ENCODE peak calls at places on chromosomes 5 and 9, in ten cellular contexts. One of them, this sample, is unnamed.

GRCh38 chr5:82662340-82662739 is 384.2 kb upstream of the RPS23 start:
- DNase-seq in NCI-H2081: no peak
- DNase-seq in M059J: no peak
- DNase-seq in activated naive CD8-positive, alpha-beta T cell treated with anti-CD3 and anti-CD28 coated beads, Interleukin-2, amount 50 U/mL, for 24 hours: no peak
- DNase-seq in activated CD4-positive, alpha-beta memory T cell treated with anti-CD3 and anti-CD28 coated beads for 36 hours: no peak
- DNase-seq in T-cell: no peak
- DNase-seq in stimulated activated CD8-positive, alpha-beta memory T cell treated with anti-CD3 and anti-CD28 coated beads, Interleukin-15, amount 100 ng/mL, for 24 hours: no peak
- DNase-seq in T-helper 17 cell: no peak
- DNase-seq in activated CD4-positive, alpha-beta T cell treated with anti-CD3 and anti-CD28 coated beads, Interleukin-2, amount 50 U/mL, for 1 hour: no peak
- DNase-seq in Right ventricle myocardium superior: no peak
- DNase-seq in this sample: no peak

GRCh38 chr9:13939129-13939528 is 374.8 kb downstream of the NFIB start:
- DNase-seq in NCI-H2081: peak; percentile 58
- DNase-seq in M059J: peak; percentile 75
- DNase-seq in activated naive CD8-positive, alpha-beta T cell treated with anti-CD3 and anti-CD28 coated beads, Interleukin-2, amount 50 U/mL, for 24 hours: no peak
- DNase-seq in activated CD4-positive, alpha-beta memory T cell treated with anti-CD3 and anti-CD28 coated beads for 36 hours: no peak
- DNase-seq in T-cell: no peak
- DNase-seq in stimulated activated CD8-positive, alpha-beta memory T cell treated with anti-CD3 and anti-CD28 coated beads, Interleukin-15, amount 100 ng/mL, for 24 hours: no peak
- DNase-seq in T-helper 17 cell: no peak
- DNase-seq in activated CD4-positive, alpha-beta T cell treated with anti-CD3 and anti-CD28 coated beads, Interleukin-2, amount 50 U/mL, for 1 hour: no peak
- DNase-seq in Right ventricle myocardium superior: no peak
- DNase-seq in this sample: no peak

GRCh38 chr9:128946945-128947422 is 419 bp downstream of the DOLK start:
- DNase-seq in NCI-H2081: peak; percentile 17
- DNase-seq in M059J: peak; percentile 42
- DNase-seq in activated naive CD8-positive, alpha-beta T cell treated with anti-CD3 and anti-CD28 coated beads, Interleukin-2, amount 50 U/mL, for 24 hours: no peak
- DNase-seq in activated CD4-positive, alpha-beta memory T cell treated with anti-CD3 and anti-CD28 coated beads for 36 hours: no peak
- DNase-seq in T-cell: no peak
- DNase-seq in stimulated activated CD8-positive, alpha-beta memory T cell treated with anti-CD3 and anti-CD28 coated beads, Interleukin-15, amount 100 ng/mL, for 24 hours: no peak
- DNase-seq in T-helper 17 cell: no peak
- DNase-seq in activated CD4-positive, alpha-beta T cell treated with anti-CD3 and anti-CD28 coated beads, Interleukin-2, amount 50 U/mL, for 1 hour: no peak
- DNase-seq in Right ventricle myocardium superior: no peak
- DNase-seq in this sample: peak; percentile 3

GRCh38 chr9:91186311-91187101 is 175.2 kb downstream of the AUH start:
- DNase-seq in NCI-H2081: no peak
- DNase-seq in M059J: peak; percentile 90
- DNase-seq in activated naive CD8-positive, alpha-beta T cell treated with anti-CD3 and anti-CD28 coated beads, Interleukin-2, amount 50 U/mL, for 24 hours: no peak
- DNase-seq in activated CD4-positive, alpha-beta memory T cell treated with anti-CD3 and anti-CD28 coated beads for 36 hours: peak; percentile 59
- DNase-seq in T-cell: no peak
- DNase-seq in stimulated activated CD8-positive, alpha-beta memory T cell treated with anti-CD3 and anti-CD28 coated beads, Interleukin-15, amount 100 ng/mL, for 24 hours: no peak
- DNase-seq in T-helper 17 cell: no peak
- DNase-seq in activated CD4-positive, alpha-beta T cell treated with anti-CD3 and anti-CD28 coated beads, Interleukin-2, amount 50 U/mL, for 1 hour: no peak
- DNase-seq in Right ventricle myocardium superior: no peak
- DNase-seq in this sample: no peak

GRCh38 chr9:13279284-13280162 is at the start of gene MPDZ:
- DNase-seq in NCI-H2081: peak; percentile 86
- DNase-seq in M059J: peak; percentile 60
- DNase-seq in activated naive CD8-positive, alpha-beta T cell treated with anti-CD3 and anti-CD28 coated beads, Interleukin-2, amount 50 U/mL, for 24 hours: no peak
- DNase-seq in activated CD4-positive, alpha-beta memory T cell treated with anti-CD3 and anti-CD28 coated beads for 36 hours: no peak
- DNase-seq in T-cell: no peak
- DNase-seq in stimulated activated CD8-positive, alpha-beta memory T cell treated with anti-CD3 and anti-CD28 coated beads, Interleukin-15, amount 100 ng/mL, for 24 hours: no peak
- DNase-seq in T-helper 17 cell: no peak
- DNase-seq in activated CD4-positive, alpha-beta T cell treated with anti-CD3 and anti-CD28 coated beads, Interleukin-2, amount 50 U/mL, for 1 hour: no peak
- DNase-seq in Right ventricle myocardium superior: peak; percentile 82
- DNase-seq in this sample: peak; percentile 54

GRCh38 chr9:72906810-72907209 is 46.0 kb downstream of the ALDH1A1 start:
- DNase-seq in NCI-H2081: no peak
- DNase-seq in M059J: no peak
- DNase-seq in activated naive CD8-positive, alpha-beta T cell treated with anti-CD3 and anti-CD28 coated beads, Interleukin-2, amount 50 U/mL, for 24 hours: no peak
- DNase-seq in activated CD4-positive, alpha-beta memory T cell treated with anti-CD3 and anti-CD28 coated beads for 36 hours: no peak
- DNase-seq in T-cell: no peak
- DNase-seq in stimulated activated CD8-positive, alpha-beta memory T cell treated with anti-CD3 and anti-CD28 coated beads, Interleukin-15, amount 100 ng/mL, for 24 hours: no peak
- DNase-seq in T-helper 17 cell: no peak
- DNase-seq in activated CD4-positive, alpha-beta T cell treated with anti-CD3 and anti-CD28 coated beads, Interleukin-2, amount 50 U/mL, for 1 hour: no peak
- DNase-seq in Right ventricle myocardium superior: no peak
- DNase-seq in this sample: no peak

GRCh38 chr5:43609752-43610151 is 6.8 kb downstream of the NNT start:
- DNase-seq in NCI-H2081: peak; percentile 14
- DNase-seq in M059J: peak; percentile 11
- DNase-seq in activated naive CD8-positive, alpha-beta T cell treated with anti-CD3 and anti-CD28 coated beads, Interleukin-2, amount 50 U/mL, for 24 hours: no peak
- DNase-seq in activated CD4-positive, alpha-beta memory T cell treated with anti-CD3 and anti-CD28 coated beads for 36 hours: no peak
- DNase-seq in T-cell: no peak
- DNase-seq in stimulated activated CD8-positive, alpha-beta memory T cell treated with anti-CD3 and anti-CD28 coated beads, Interleukin-15, amount 100 ng/mL, for 24 hours: no peak
- DNase-seq in T-helper 17 cell: no peak
- DNase-seq in activated CD4-positive, alpha-beta T cell treated with anti-CD3 and anti-CD28 coated beads, Interleukin-2, amount 50 U/mL, for 1 hour: no peak
- DNase-seq in Right ventricle myocardium superior: no peak
- DNase-seq in this sample: no peak

GRCh38 chr9:95193067-95193466 is 124.4 kb downstream of the FANCC start:
- DNase-seq in NCI-H2081: no peak
- DNase-seq in M059J: no peak
- DNase-seq in activated naive CD8-positive, alpha-beta T cell treated with anti-CD3 and anti-CD28 coated beads, Interleukin-2, amount 50 U/mL, for 24 hours: no peak
- DNase-seq in activated CD4-positive, alpha-beta memory T cell treated with anti-CD3 and anti-CD28 coated beads for 36 hours: no peak
- DNase-seq in T-cell: no peak
- DNase-seq in stimulated activated CD8-positive, alpha-beta memory T cell treated with anti-CD3 and anti-CD28 coated beads, Interleukin-15, amount 100 ng/mL, for 24 hours: no peak
- DNase-seq in T-helper 17 cell: no peak
- DNase-seq in activated CD4-positive, alpha-beta T cell treated with anti-CD3 and anti-CD28 coated beads, Interleukin-2, amount 50 U/mL, for 1 hour: no peak
- DNase-seq in Right ventricle myocardium superior: no peak
- DNase-seq in this sample: no peak

GRCh38 chr5:6269925-6270324 is 108.4 kb downstream of the MED10 start:
- DNase-seq in NCI-H2081: no peak
- DNase-seq in M059J: no peak
- DNase-seq in activated naive CD8-positive, alpha-beta T cell treated with anti-CD3 and anti-CD28 coated beads, Interleukin-2, amount 50 U/mL, for 24 hours: no peak
- DNase-seq in activated CD4-positive, alpha-beta memory T cell treated with anti-CD3 and anti-CD28 coated beads for 36 hours: no peak
- DNase-seq in T-cell: no peak
- DNase-seq in stimulated activated CD8-positive, alpha-beta memory T cell treated with anti-CD3 and anti-CD28 coated beads, Interleukin-15, amount 100 ng/mL, for 24 hours: no peak
- DNase-seq in T-helper 17 cell: no peak
- DNase-seq in activated CD4-positive, alpha-beta T cell treated with anti-CD3 and anti-CD28 coated beads, Interleukin-2, amount 50 U/mL, for 1 hour: no peak
- DNase-seq in Right ventricle myocardium superior: no peak
- DNase-seq in this sample: no peak

GRCh38 chr5:175466700-175467318 is 11.6 kb upstream of the SFXN1 start:
- DNase-seq in NCI-H2081: no peak
- DNase-seq in M059J: no peak
- DNase-seq in activated naive CD8-positive, alpha-beta T cell treated with anti-CD3 and anti-CD28 coated beads, Interleukin-2, amount 50 U/mL, for 24 hours: no peak
- DNase-seq in activated CD4-positive, alpha-beta memory T cell treated with anti-CD3 and anti-CD28 coated beads for 36 hours: no peak
- DNase-seq in T-cell: no peak
- DNase-seq in stimulated activated CD8-positive, alpha-beta memory T cell treated with anti-CD3 and anti-CD28 coated beads, Interleukin-15, amount 100 ng/mL, for 24 hours: no peak
- DNase-seq in T-helper 17 cell: no peak
- DNase-seq in activated CD4-positive, alpha-beta T cell treated with anti-CD3 and anti-CD28 coated beads, Interleukin-2, amount 50 U/mL, for 1 hour: no peak
- DNase-seq in Right ventricle myocardium superior: peak; percentile 69
- DNase-seq in this sample: no peak

GRCh38 chr5:168770996-168771395 is 191.8 kb upstream of the PANK3 start:
- DNase-seq in NCI-H2081: no peak
- DNase-seq in M059J: no peak
- DNase-seq in activated naive CD8-positive, alpha-beta T cell treated with anti-CD3 and anti-CD28 coated beads, Interleukin-2, amount 50 U/mL, for 24 hours: no peak
- DNase-seq in activated CD4-positive, alpha-beta memory T cell treated with anti-CD3 and anti-CD28 coated beads for 36 hours: no peak
- DNase-seq in T-cell: no peak
- DNase-seq in stimulated activated CD8-positive, alpha-beta memory T cell treated with anti-CD3 and anti-CD28 coated beads, Interleukin-15, amount 100 ng/mL, for 24 hours: no peak
- DNase-seq in T-helper 17 cell: no peak
- DNase-seq in activated CD4-positive, alpha-beta T cell treated with anti-CD3 and anti-CD28 coated beads, Interleukin-2, amount 50 U/mL, for 1 hour: no peak
- DNase-seq in Right ventricle myocardium superior: no peak
- DNase-seq in this sample: no peak

GRCh38 chr5:169745441-169746146 is 108.5 kb downstream of the DOCK2 start:
- DNase-seq in NCI-H2081: no peak
- DNase-seq in M059J: peak; percentile 92
- DNase-seq in activated naive CD8-positive, alpha-beta T cell treated with anti-CD3 and anti-CD28 coated beads, Interleukin-2, amount 50 U/mL, for 24 hours: no peak
- DNase-seq in activated CD4-positive, alpha-beta memory T cell treated with anti-CD3 and anti-CD28 coated beads for 36 hours: no peak
- DNase-seq in T-cell: no peak
- DNase-seq in stimulated activated CD8-positive, alpha-beta memory T cell treated with anti-CD3 and anti-CD28 coated beads, Interleukin-15, amount 100 ng/mL, for 24 hours: no peak
- DNase-seq in T-helper 17 cell: no peak
- DNase-seq in activated CD4-positive, alpha-beta T cell treated with anti-CD3 and anti-CD28 coated beads, Interleukin-2, amount 50 U/mL, for 1 hour: no peak
- DNase-seq in Right ventricle myocardium superior: no peak
- DNase-seq in this sample: no peak

GRCh38 chr9:86413966-86414880 is 60.0 kb upstream of the TUT7 start:
- DNase-seq in NCI-H2081: peak; percentile 24
- DNase-seq in M059J: peak; percentile 52
- DNase-seq in activated naive CD8-positive, alpha-beta T cell treated with anti-CD3 and anti-CD28 coated beads, Interleukin-2, amount 50 U/mL, for 24 hours: no peak
- DNase-seq in activated CD4-positive, alpha-beta memory T cell treated with anti-CD3 and anti-CD28 coated beads for 36 hours: no peak
- DNase-seq in T-cell: no peak
- DNase-seq in stimulated activated CD8-positive, alpha-beta memory T cell treated with anti-CD3 and anti-CD28 coated beads, Interleukin-15, amount 100 ng/mL, for 24 hours: no peak
- DNase-seq in T-helper 17 cell: no peak
- DNase-seq in activated CD4-positive, alpha-beta T cell treated with anti-CD3 and anti-CD28 coated beads, Interleukin-2, amount 50 U/mL, for 1 hour: no peak
- DNase-seq in Right ventricle myocardium superior: no peak
- DNase-seq in this sample: no peak

GRCh38 chr9:137316012-137316981 is 14.2 kb upstream of the NRARP start:
- DNase-seq in NCI-H2081: no peak
- DNase-seq in M059J: no peak
- DNase-seq in activated naive CD8-positive, alpha-beta T cell treated with anti-CD3 and anti-CD28 coated beads, Interleukin-2, amount 50 U/mL, for 24 hours: no peak
- DNase-seq in activated CD4-positive, alpha-beta memory T cell treated with anti-CD3 and anti-CD28 coated beads for 36 hours: peak; percentile 15
- DNase-seq in T-cell: no peak
- DNase-seq in stimulated activated CD8-positive, alpha-beta memory T cell treated with anti-CD3 and anti-CD28 coated beads, Interleukin-15, amount 100 ng/mL, for 24 hours: no peak
- DNase-seq in T-helper 17 cell: no peak
- DNase-seq in activated CD4-positive, alpha-beta T cell treated with anti-CD3 and anti-CD28 coated beads, Interleukin-2, amount 50 U/mL, for 1 hour: no peak
- DNase-seq in Right ventricle myocardium superior: peak; percentile 64
- DNase-seq in this sample: peak; percentile 16

GRCh38 chr5:101728933-101729332 is 567.2 kb downstream of the SLCO4C1 start:
- DNase-seq in NCI-H2081: peak; percentile 21
- DNase-seq in M059J: peak; percentile 6
- DNase-seq in activated naive CD8-positive, alpha-beta T cell treated with anti-CD3 and anti-CD28 coated beads, Interleukin-2, amount 50 U/mL, for 24 hours: no peak
- DNase-seq in activated CD4-positive, alpha-beta memory T cell treated with anti-CD3 and anti-CD28 coated beads for 36 hours: no peak
- DNase-seq in T-cell: no peak
- DNase-seq in stimulated activated CD8-positive, alpha-beta memory T cell treated with anti-CD3 and anti-CD28 coated beads, Interleukin-15, amount 100 ng/mL, for 24 hours: no peak
- DNase-seq in T-helper 17 cell: no peak
- DNase-seq in activated CD4-positive, alpha-beta T cell treated with anti-CD3 and anti-CD28 coated beads, Interleukin-2, amount 50 U/mL, for 1 hour: no peak
- DNase-seq in Right ventricle myocardium superior: no peak
- DNase-seq in this sample: no peak

GRCh38 chr5:19920761-19921160 is 67.2 kb downstream of the CDH18 start:
- DNase-seq in NCI-H2081: no peak
- DNase-seq in M059J: no peak
- DNase-seq in activated naive CD8-positive, alpha-beta T cell treated with anti-CD3 and anti-CD28 coated beads, Interleukin-2, amount 50 U/mL, for 24 hours: no peak
- DNase-seq in activated CD4-positive, alpha-beta memory T cell treated with anti-CD3 and anti-CD28 coated beads for 36 hours: no peak
- DNase-seq in T-cell: no peak
- DNase-seq in stimulated activated CD8-positive, alpha-beta memory T cell treated with anti-CD3 and anti-CD28 coated beads, Interleukin-15, amount 100 ng/mL, for 24 hours: no peak
- DNase-seq in T-helper 17 cell: no peak
- DNase-seq in activated CD4-positive, alpha-beta T cell treated with anti-CD3 and anti-CD28 coated beads, Interleukin-2, amount 50 U/mL, for 1 hour: no peak
- DNase-seq in Right ventricle myocardium superior: no peak
- DNase-seq in this sample: no peak

GRCh38 chr5:84384604-84385575 is at the start of gene EDIL3:
- DNase-seq in NCI-H2081: peak; percentile 18
- DNase-seq in M059J: peak; percentile 65
- DNase-seq in activated naive CD8-positive, alpha-beta T cell treated with anti-CD3 and anti-CD28 coated beads, Interleukin-2, amount 50 U/mL, for 24 hours: no peak
- DNase-seq in activated CD4-positive, alpha-beta memory T cell treated with anti-CD3 and anti-CD28 coated beads for 36 hours: no peak
- DNase-seq in T-cell: no peak
- DNase-seq in stimulated activated CD8-positive, alpha-beta memory T cell treated with anti-CD3 and anti-CD28 coated beads, Interleukin-15, amount 100 ng/mL, for 24 hours: no peak
- DNase-seq in T-helper 17 cell: no peak
- DNase-seq in activated CD4-positive, alpha-beta T cell treated with anti-CD3 and anti-CD28 coated beads, Interleukin-2, amount 50 U/mL, for 1 hour: no peak
- DNase-seq in Right ventricle myocardium superior: peak; percentile 54
- DNase-seq in this sample: no peak

GRCh38 chr9:131513177-131513576 is 10.5 kb downstream of the POMT1 start:
- DNase-seq in NCI-H2081: no peak
- DNase-seq in M059J: no peak
- DNase-seq in activated naive CD8-positive, alpha-beta T cell treated with anti-CD3 and anti-CD28 coated beads, Interleukin-2, amount 50 U/mL, for 24 hours: no peak
- DNase-seq in activated CD4-positive, alpha-beta memory T cell treated with anti-CD3 and anti-CD28 coated beads for 36 hours: no peak
- DNase-seq in T-cell: no peak
- DNase-seq in stimulated activated CD8-positive, alpha-beta memory T cell treated with anti-CD3 and anti-CD28 coated beads, Interleukin-15, amount 100 ng/mL, for 24 hours: no peak
- DNase-seq in T-helper 17 cell: no peak
- DNase-seq in activated CD4-positive, alpha-beta T cell treated with anti-CD3 and anti-CD28 coated beads, Interleukin-2, amount 50 U/mL, for 1 hour: no peak
- DNase-seq in Right ventricle myocardium superior: no peak
- DNase-seq in this sample: no peak

GRCh38 chr5:18305288-18305899 is 671.1 kb downstream of the TAF11L14 start:
- DNase-seq in NCI-H2081: peak; percentile 72
- DNase-seq in M059J: peak; percentile 28
- DNase-seq in activated naive CD8-positive, alpha-beta T cell treated with anti-CD3 and anti-CD28 coated beads, Interleukin-2, amount 50 U/mL, for 24 hours: no peak
- DNase-seq in activated CD4-positive, alpha-beta memory T cell treated with anti-CD3 and anti-CD28 coated beads for 36 hours: no peak
- DNase-seq in T-cell: no peak
- DNase-seq in stimulated activated CD8-positive, alpha-beta memory T cell treated with anti-CD3 and anti-CD28 coated beads, Interleukin-15, amount 100 ng/mL, for 24 hours: no peak
- DNase-seq in T-helper 17 cell: no peak
- DNase-seq in activated CD4-positive, alpha-beta T cell treated with anti-CD3 and anti-CD28 coated beads, Interleukin-2, amount 50 U/mL, for 1 hour: no peak
- DNase-seq in Right ventricle myocardium superior: no peak
- DNase-seq in this sample: no peak

GRCh38 chr9:6443661-6444060 is 30.7 kb downstream of the UHRF2 start:
- DNase-seq in NCI-H2081: no peak
- DNase-seq in M059J: no peak
- DNase-seq in activated naive CD8-positive, alpha-beta T cell treated with anti-CD3 and anti-CD28 coated beads, Interleukin-2, amount 50 U/mL, for 24 hours: no peak
- DNase-seq in activated CD4-positive, alpha-beta memory T cell treated with anti-CD3 and anti-CD28 coated beads for 36 hours: no peak
- DNase-seq in T-cell: no peak
- DNase-seq in stimulated activated CD8-positive, alpha-beta memory T cell treated with anti-CD3 and anti-CD28 coated beads, Interleukin-15, amount 100 ng/mL, for 24 hours: no peak
- DNase-seq in T-helper 17 cell: no peak
- DNase-seq in activated CD4-positive, alpha-beta T cell treated with anti-CD3 and anti-CD28 coated beads, Interleukin-2, amount 50 U/mL, for 1 hour: no peak
- DNase-seq in Right ventricle myocardium superior: no peak
- DNase-seq in this sample: no peak

GRCh38 chr5:112388739-112389138 is 30.3 kb downstream of the EPB41L4A start:
- DNase-seq in NCI-H2081: peak; percentile 85
- DNase-seq in M059J: no peak
- DNase-seq in activated naive CD8-positive, alpha-beta T cell treated with anti-CD3 and anti-CD28 coated beads, Interleukin-2, amount 50 U/mL, for 24 hours: no peak
- DNase-seq in activated CD4-positive, alpha-beta memory T cell treated with anti-CD3 and anti-CD28 coated beads for 36 hours: no peak
- DNase-seq in T-cell: no peak
- DNase-seq in stimulated activated CD8-positive, alpha-beta memory T cell treated with anti-CD3 and anti-CD28 coated beads, Interleukin-15, amount 100 ng/mL, for 24 hours: no peak
- DNase-seq in T-helper 17 cell: no peak
- DNase-seq in activated CD4-positive, alpha-beta T cell treated with anti-CD3 and anti-CD28 coated beads, Interleukin-2, amount 50 U/mL, for 1 hour: no peak
- DNase-seq in Right ventricle myocardium superior: no peak
- DNase-seq in this sample: no peak

GRCh38 chr9:129374231-129374630 is 196.2 kb upstream of the IER5L start:
- DNase-seq in NCI-H2081: no peak
- DNase-seq in M059J: no peak
- DNase-seq in activated naive CD8-positive, alpha-beta T cell treated with anti-CD3 and anti-CD28 coated beads, Interleukin-2, amount 50 U/mL, for 24 hours: no peak
- DNase-seq in activated CD4-positive, alpha-beta memory T cell treated with anti-CD3 and anti-CD28 coated beads for 36 hours: no peak
- DNase-seq in T-cell: no peak
- DNase-seq in stimulated activated CD8-positive, alpha-beta memory T cell treated with anti-CD3 and anti-CD28 coated beads, Interleukin-15, amount 100 ng/mL, for 24 hours: no peak
- DNase-seq in T-helper 17 cell: no peak
- DNase-seq in activated CD4-positive, alpha-beta T cell treated with anti-CD3 and anti-CD28 coated beads, Interleukin-2, amount 50 U/mL, for 1 hour: no peak
- DNase-seq in Right ventricle myocardium superior: no peak
- DNase-seq in this sample: no peak